ENCODE peak calls at places on chromosomes 5 and 9, in ten cellular contexts. One of them, this sample, is unnamed.

GRCh38 chr5:150068472-150068871 is 17.9 kb downstream of the CSF1R start:
- DNase-seq in pancreas: no peak
- DNase-seq in PC-3: no peak
- DNase-seq in NCI-H1105: no peak
- DNase-seq in AML-193: no peak
- DNase-seq in heart left ventricle: no peak
- DNase-seq in NCI-H510A: no peak
- DNase-seq in GM10248: no peak
- DNase-seq in sciatic nerve: no peak
- DNase-seq in NCI-H2029: peak
- DNase-seq in this sample: no peak

GRCh38 chr5:1053391-1054017 is 44.9 kb downstream of the NKD2 start:
- DNase-seq in NCI-H510A: no peak
- DNase-seq in heart left ventricle: no peak
- DNase-seq in PC-3: no peak
- DNase-seq in AML-193: no peak
- DNase-seq in pancreas: peak
- DNase-seq in sciatic nerve: no peak
- DNase-seq in GM10248: no peak
- DNase-seq in NCI-H1105: no peak
- DNase-seq in NCI-H2029: no peak
- DNase-seq in this sample: no peak

GRCh38 chr5:99019812-99020697 is 91.2 kb upstream of the CHD1 start:
- DNase-seq in sciatic nerve: no peak
- DNase-seq in NCI-H2029: peak
- DNase-seq in NCI-H510A: no peak
- DNase-seq in GM10248: no peak
- DNase-seq in pancreas: no peak
- DNase-seq in AML-193: peak
- DNase-seq in PC-3: peak
- DNase-seq in NCI-H1105: no peak
- DNase-seq in heart left ventricle: no peak
- DNase-seq in this sample: no peak

GRCh38 chr5:43000198-43000840 is 39.8 kb downstream of the ANXA2R start:
- DNase-seq in NCI-H510A: no peak
- DNase-seq in heart left ventricle: peak
- DNase-seq in sciatic nerve: no peak
- DNase-seq in GM10248: no peak
- DNase-seq in PC-3: no peak
- DNase-seq in AML-193: no peak
- DNase-seq in NCI-H2029: no peak
- DNase-seq in NCI-H1105: no peak
- DNase-seq in pancreas: no peak
- DNase-seq in this sample: no peak

GRCh38 chr5:82494942-82495341 is 216.8 kb upstream of the RPS23 start:
- DNase-seq in NCI-H1105: no peak
- DNase-seq in AML-193: peak
- DNase-seq in NCI-H2029: no peak
- DNase-seq in NCI-H510A: no peak
- DNase-seq in sciatic nerve: no peak
- DNase-seq in pancreas: no peak
- DNase-seq in GM10248: no peak
- DNase-seq in heart left ventricle: no peak
- DNase-seq in PC-3: peak
- DNase-seq in this sample: no peak

GRCh38 chr9:101814064-101814463 is 75.6 kb upstream of the GRIN3A start:
- DNase-seq in GM10248: no peak
- DNase-seq in NCI-H1105: no peak
- DNase-seq in NCI-H510A: no peak
- DNase-seq in pancreas: no peak
- DNase-seq in PC-3: no peak
- DNase-seq in heart left ventricle: no peak
- DNase-seq in sciatic nerve: no peak
- DNase-seq in NCI-H2029: no peak
- DNase-seq in AML-193: no peak
- DNase-seq in this sample: no peak

GRCh38 chr9:114110180-114110579 is 11.1 kb upstream of the KIF12 start:
- DNase-seq in pancreas: no peak
- DNase-seq in GM10248: no peak
- DNase-seq in NCI-H2029: no peak
- DNase-seq in heart left ventricle: no peak
- DNase-seq in PC-3: peak
- DNase-seq in NCI-H510A: no peak
- DNase-seq in sciatic nerve: no peak
- DNase-seq in AML-193: no peak
- DNase-seq in NCI-H1105: no peak
- DNase-seq in this sample: no peak

GRCh38 chr5:62268792-62269191 is 37.2 kb upstream of the KIF2A start:
- DNase-seq in AML-193: peak
- DNase-seq in NCI-H2029: no peak
- DNase-seq in pancreas: no peak
- DNase-seq in NCI-H1105: no peak
- DNase-seq in PC-3: no peak
- DNase-seq in GM10248: no peak
- DNase-seq in heart left ventricle: no peak
- DNase-seq in NCI-H510A: no peak
- DNase-seq in sciatic nerve: no peak
- DNase-seq in this sample: no peak

GRCh38 chr5:139682016-139682975 is 34.1 kb downstream of the CXXC5 start:
- DNase-seq in sciatic nerve: no peak
- DNase-seq in PC-3: no peak
- DNase-seq in GM10248: no peak
- DNase-seq in AML-193: no peak
- DNase-seq in NCI-H510A: no peak
- DNase-seq in heart left ventricle: no peak
- DNase-seq in NCI-H2029: no peak
- DNase-seq in NCI-H1105: no peak
- DNase-seq in pancreas: no peak
- DNase-seq in this sample: no peak

GRCh38 chr5:140764177-140765020 is 21.5 kb upstream of the PCDHA1 start:
- DNase-seq in pancreas: no peak
- DNase-seq in NCI-H1105: no peak
- DNase-seq in heart left ventricle: no peak
- DNase-seq in AML-193: no peak
- DNase-seq in GM10248: no peak
- DNase-seq in NCI-H510A: no peak
- DNase-seq in sciatic nerve: no peak
- DNase-seq in PC-3: no peak
- DNase-seq in NCI-H2029: no peak
- DNase-seq in this sample: no peak

GRCh38 chr9:16960084-16960483 is 89.6 kb upstream of the BNC2 start:
- DNase-seq in pancreas: no peak
- DNase-seq in NCI-H2029: no peak
- DNase-seq in sciatic nerve: no peak
- DNase-seq in PC-3: peak
- DNase-seq in NCI-H510A: no peak
- DNase-seq in heart left ventricle: no peak
- DNase-seq in AML-193: no peak
- DNase-seq in GM10248: no peak
- DNase-seq in NCI-H1105: no peak
- DNase-seq in this sample: no peak

GRCh38 chr9:126028746-126029145 is 281.6 kb downstream of the PBX3 start:
- DNase-seq in heart left ventricle: no peak
- DNase-seq in NCI-H510A: no peak
- DNase-seq in PC-3: no peak
- DNase-seq in pancreas: no peak
- DNase-seq in AML-193: no peak
- DNase-seq in sciatic nerve: no peak
- DNase-seq in GM10248: no peak
- DNase-seq in NCI-H2029: no peak
- DNase-seq in NCI-H1105: no peak
- DNase-seq in this sample: peak

GRCh38 chr9:11735391-11735790 is 957.8 kb upstream of the TYRP1 start:
- DNase-seq in pancreas: no peak
- DNase-seq in NCI-H510A: no peak
- DNase-seq in AML-193: no peak
- DNase-seq in heart left ventricle: no peak
- DNase-seq in NCI-H1105: no peak
- DNase-seq in GM10248: no peak
- DNase-seq in sciatic nerve: no peak
- DNase-seq in NCI-H2029: no peak
- DNase-seq in PC-3: no peak
- DNase-seq in this sample: no peak

GRCh38 chr5:15691536-15691935 is 191.6 kb downstream of the FBXL7 start:
- DNase-seq in NCI-H2029: no peak
- DNase-seq in NCI-H510A: no peak
- DNase-seq in AML-193: no peak
- DNase-seq in pancreas: no peak
- DNase-seq in sciatic nerve: no peak
- DNase-seq in heart left ventricle: no peak
- DNase-seq in NCI-H1105: no peak
- DNase-seq in PC-3: no peak
- DNase-seq in GM10248: no peak
- DNase-seq in this sample: no peak

GRCh38 chr5:74251106-74252032 is 389.2 kb downstream of the ENC1 start:
- DNase-seq in AML-193: peak
- DNase-seq in NCI-H1105: no peak
- DNase-seq in NCI-H2029: peak
- DNase-seq in sciatic nerve: no peak
- DNase-seq in pancreas: no peak
- DNase-seq in heart left ventricle: peak
- DNase-seq in PC-3: peak
- DNase-seq in NCI-H510A: no peak
- DNase-seq in GM10248: no peak
- DNase-seq in this sample: no peak